ENCODE peak calls at places on chromosomes 6 and 20, in four cellular contexts. One of them, this sample, is unnamed.

GRCh38 chr6:160767019-160767646 is 65.1 kb downstream of the PLG start:
- DNase-seq in KBM-7: peak
- DNase-seq in RPMI7951: peak
- DNase-seq in BJ: no peak
- DNase-seq in this sample: no peak

GRCh38 chr20:59666586-59666985 is 62.2 kb downstream of the PHACTR3 start:
- DNase-seq in KBM-7: no peak
- DNase-seq in BJ: no peak
- DNase-seq in RPMI7951: no peak
- DNase-seq in this sample: no peak

GRCh38 chr6:33840064-33840926 is 36.5 kb upstream of the MLN start:
- DNase-seq in RPMI7951: peak
- DNase-seq in BJ: peak
- DNase-seq in KBM-7: peak
- DNase-seq in this sample: peak

GRCh38 chr6:99810295-99810694 is 183.7 kb downstream of the MCHR2 start:
- DNase-seq in KBM-7: no peak
- DNase-seq in RPMI7951: no peak
- DNase-seq in BJ: no peak
- DNase-seq in this sample: no peak

GRCh38 chr6:89260310-89260709 is 43.2 kb upstream of the GABRR1 start:
- DNase-seq in RPMI7951: no peak
- DNase-seq in KBM-7: peak
- DNase-seq in BJ: no peak
- DNase-seq in this sample: peak

GRCh38 chr6:113277111-113277510 is 580.0 kb upstream of the MARCKS start:
- DNase-seq in RPMI7951: no peak
- DNase-seq in BJ: no peak
- DNase-seq in KBM-7: no peak
- DNase-seq in this sample: no peak

GRCh38 chr6:161169690-161170089 is 104.2 kb downstream of the AGPAT4 start:
- DNase-seq in KBM-7: no peak
- DNase-seq in BJ: no peak
- DNase-seq in RPMI7951: peak
- DNase-seq in this sample: no peak

GRCh38 chr6:165663736-165664552 is 903 bp upstream of the PDE10A start:
- DNase-seq in BJ: no peak
- DNase-seq in KBM-7: peak
- DNase-seq in RPMI7951: no peak
- DNase-seq in this sample: no peak

GRCh38 chr20:36861875-36862801 is 13.8 kb upstream of the TLDC2 start:
- DNase-seq in RPMI7951: peak
- DNase-seq in KBM-7: peak
- DNase-seq in BJ: peak
- DNase-seq in this sample: peak

GRCh38 chr20:48131581-48131980 is 346.3 kb upstream of the SULF2 start:
- DNase-seq in KBM-7: no peak
- DNase-seq in RPMI7951: peak
- DNase-seq in BJ: no peak
- DNase-seq in this sample: no peak

GRCh38 chr6:109239918-109240321 is 142.3 kb downstream of the CD164 start:
- DNase-seq in KBM-7: no peak
- DNase-seq in BJ: no peak
- DNase-seq in RPMI7951: no peak
- DNase-seq in this sample: no peak

GRCh38 chr6:134394905-134395304 is 77.0 kb upstream of the SGK1 start:
- DNase-seq in BJ: no peak
- DNase-seq in RPMI7951: no peak
- DNase-seq in KBM-7: no peak
- DNase-seq in this sample: no peak

GRCh38 chr6:37130704-37131103 is 39.2 kb upstream of the PIM1 start:
- DNase-seq in RPMI7951: peak
- DNase-seq in KBM-7: peak
- DNase-seq in BJ: no peak
- DNase-seq in this sample: peak

GRCh38 chr6:110813813-110814487 is 1.3 kb downstream of the CDK19 start:
- DNase-seq in RPMI7951: peak
- DNase-seq in KBM-7: peak
- DNase-seq in BJ: no peak
- DNase-seq in this sample: peak

GRCh38 chr20:57426156-57426769 is 35.1 kb downstream of the RBM38 start:
- DNase-seq in KBM-7: no peak
- DNase-seq in BJ: no peak
- DNase-seq in RPMI7951: no peak
- DNase-seq in this sample: no peak

GRCh38 chr6:166301611-166302529 is 6.3 kb downstream of the PRR18 start:
- DNase-seq in RPMI7951: no peak
- DNase-seq in BJ: no peak
- DNase-seq in KBM-7: no peak
- DNase-seq in this sample: no peak

GRCh38 chr6:101605874-101606273 is 212.4 kb downstream of the GRIK2 start:
- DNase-seq in RPMI7951: no peak
- DNase-seq in BJ: no peak
- DNase-seq in KBM-7: no peak
- DNase-seq in this sample: no peak

GRCh38 chr6:110756817-110757216 is 58.5 kb downstream of the CDK19 start:
- DNase-seq in RPMI7951: no peak
- DNase-seq in BJ: no peak
- DNase-seq in KBM-7: peak
- DNase-seq in this sample: no peak

GRCh38 chr6:16570946-16571345 is 190.3 kb downstream of the ATXN1 start:
- DNase-seq in BJ: no peak
- DNase-seq in KBM-7: no peak
- DNase-seq in RPMI7951: no peak
- DNase-seq in this sample: no peak

GRCh38 chr6:3929281-3929798 is 80.2 kb downstream of the FAM50B start:
- DNase-seq in BJ: peak
- DNase-seq in KBM-7: no peak
- DNase-seq in RPMI7951: no peak
- DNase-seq in this sample: no peak

GRCh38 chr6:25934181-25934580 is 3.7 kb upstream of the SLC17A2 start:
- DNase-seq in BJ: no peak
- DNase-seq in KBM-7: no peak
- DNase-seq in RPMI7951: no peak
- DNase-seq in this sample: no peak

GRCh38 chr20:10731190-10731955 is 57.6 kb upstream of the JAG1 start:
- DNase-seq in RPMI7951: peak
- DNase-seq in KBM-7: no peak
- DNase-seq in BJ: no peak
- DNase-seq in this sample: no peak